ENCODE peak calls at places on chromosomes 11 and 22, in four cellular contexts. Z is PC-3; B is CD8-positive, alpha-beta memory T cell; C is cardiac muscle cell. E is an unnamed sample. For H3K4me1 and H3K36me3, the result is how much of the 10 kb centered on the place peaks cover.

GRCh38 chr11:87901366-87901765 is 273.9 kb downstream of the RAB38 start:
- DNase-seq in Z (no peak), B (no peak), C (no peak), E (no peak)

GRCh38 chr11:24587655-24588054 is 90.8 kb downstream of the LUZP2 start:
- DNase-seq in Z (no peak), B (no peak), C (peak), E (no peak)

GRCh38 chr11:69726481-69726880 is 22.7 kb upstream of the FGF19 start:
- DNase-seq in Z (no peak), B (no peak), C (no peak), E (no peak)

GRCh38 chr11:63595296-63595695 is 18.9 kb downstream of the PLAAT3 start:
- DNase-seq in Z (no peak), B (no peak), C (no peak), E (no peak)

GRCh38 chr22:30325724-30326703 is 727 bp downstream of the TBC1D10A start:
- DNase-seq in Z (no peak), B (no peak), C (no peak), E (peak)

GRCh38 chr11:17541330-17541885 is 2.8 kb downstream of the USH1C start:
- DNase-seq in Z (peak), B (no peak), C (no peak), E (peak)

GRCh38 chr11:111408789-111409727 is 30.0 kb upstream of the POU2AF1 start:
- DNase-seq in Z (no peak), B (no peak), C (peak), E (no peak)

GRCh38 chr11:71447791-71448256 is 369 bp downstream of the DHCR7 start:
- DNase-seq in Z (no peak), B (no peak), C (peak), E (peak)

GRCh38 chr11:61596539-61596938 is 15.7 kb upstream of the SYT7 start:
- DNase-seq in Z (no peak), B (no peak), C (no peak), E (no peak)

GRCh38 chr11:5204787-5205186 is 4.3 kb upstream of the OR51V1 start:
- DNase-seq in Z (peak), B (no peak), C (peak), E (peak)

GRCh38 chr11:8234425-8234821 is 29.3 kb downstream of the LMO1 start:
- DNase-seq in Z (peak), B (no peak), C (no peak), E (no peak)

GRCh38 chr22:33018232-33018864 is 39.8 kb downstream of the SYN3 start:
- DNase-seq in Z (peak), B (no peak), C (peak), E (peak)

GRCh38 chr11:19683141-19683805 is 29.4 kb upstream of the NAV2 start:
- DNase-seq in Z (no peak), B (no peak), C (no peak), E (no peak)

DNA sequence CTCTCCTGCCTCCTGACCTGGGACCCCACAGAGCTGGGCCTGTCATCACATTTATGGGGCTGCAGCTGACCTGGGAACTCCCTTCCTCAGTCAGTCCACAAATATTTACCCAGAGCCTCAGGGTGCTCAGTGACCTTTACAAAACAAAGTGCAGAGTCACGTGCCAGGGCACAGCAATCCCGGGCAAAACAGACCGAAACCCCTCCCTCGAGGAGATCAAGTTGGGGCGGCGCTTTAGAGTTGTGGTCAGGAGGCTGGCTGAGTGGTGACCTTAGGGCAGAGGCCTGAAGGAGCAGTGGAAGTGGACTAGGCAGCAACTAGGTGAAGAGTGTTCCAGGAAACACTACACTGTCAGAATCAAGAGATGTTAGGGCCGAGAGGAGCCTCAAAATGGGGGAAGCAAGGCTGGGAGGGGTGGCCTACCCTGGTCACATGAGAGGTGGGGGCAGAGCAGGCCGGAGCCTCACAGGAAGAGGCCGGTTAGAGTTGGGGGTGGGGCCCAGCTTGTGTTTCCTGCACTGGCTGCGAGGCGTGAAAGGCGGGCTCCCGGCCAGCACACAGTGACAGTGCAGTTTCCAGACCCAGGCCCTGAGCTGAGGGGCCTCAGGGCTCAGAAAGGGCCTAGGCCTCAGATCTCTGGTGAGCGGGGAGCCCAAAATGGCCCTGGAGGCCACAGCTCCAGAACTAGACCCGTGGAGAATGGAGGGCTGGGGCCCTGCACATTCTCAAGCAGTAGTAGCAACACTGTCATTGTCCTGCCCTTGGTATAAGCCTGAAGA is 3.7 kb upstream of the NEAT1 start:
- DNase-seq in Z (peak), B (peak), C (peak), E (peak)
- H3K4me1 ChIP-seq in Z (half or more), B (half or more), C (half or more), E (under half)

GRCh38 chr22:19520566-19521305 is 3.5 kb downstream of the CLDN5 start:
- DNase-seq in Z (no peak), B (no peak), C (no peak), E (no peak)
- H3K36me3 ChIP-seq in Z (under half), B (under half), C (under half), E (under half)

GRCh38 chr11:3992964-3993363 is 101.6 kb upstream of the RRM1 start:
- DNase-seq in Z (no peak), B (peak), C (no peak), E (no peak)

GRCh38 chr11:3995307-3995706 is 99.3 kb upstream of the RRM1 start:
- DNase-seq in Z (no peak), B (no peak), C (no peak), E (no peak)

GRCh38 chr11:3994030-3994640 is 100.5 kb upstream of the RRM1 start:
- DNase-seq in Z (peak), B (no peak), C (no peak), E (no peak)

GRCh38 chr11:3995949-3996554 is 98.5 kb upstream of the RRM1 start:
- DNase-seq in Z (peak), B (no peak), C (peak), E (no peak)

GRCh38 chr11:3996651-3997050 is 97.9 kb upstream of the RRM1 start:
- DNase-seq in Z (no peak), B (no peak), C (no peak), E (no peak)
- H3K27ac ChIP-seq in Z (peak), B (no peak), C (no peak), E (no peak)

DNA sequence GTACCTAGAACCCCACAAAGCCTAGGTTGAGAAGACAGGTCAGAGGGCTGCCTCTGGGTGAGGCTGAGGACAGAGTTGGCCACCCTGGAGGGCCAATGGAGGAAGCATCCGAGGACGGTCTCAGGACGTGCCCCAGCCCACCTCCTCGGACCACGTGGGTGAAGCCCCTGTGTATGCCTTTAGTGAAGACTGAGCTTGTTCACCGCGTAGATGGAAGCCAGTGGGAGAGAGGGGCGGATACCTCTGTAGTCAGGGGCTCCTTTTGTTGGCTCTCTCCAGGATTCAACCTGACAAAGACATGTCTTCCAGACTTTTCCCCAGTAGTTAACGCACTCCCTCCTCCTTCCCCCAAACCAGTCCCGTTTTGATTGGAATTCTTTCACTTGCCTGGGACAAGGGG is 110.7 kb downstream of the ZBTB16 start:
- DNase-seq in Z (no peak), B (no peak), C (no peak), E (no peak)
- H3K4me1 ChIP-seq in Z (under half), B (half or more), C (half or more), E (half or more)